ENCODE peak calls at places on chromosomes 5 and 9, in four cellular contexts. B is H9, R is neuronal stem cell, Z is IMR-90. P is an unnamed sample.

GRCh38 chr5:148151872-148152271 is 16.5 kb upstream of the SPINK14 start:
- DNase-seq in B (no peak), R (no peak), Z (no peak), P (no peak)

GRCh38 chr9:110170728-110171257 is 37.2 kb downstream of the C9orf152 start:
- DNase-seq in B (no peak), R (no peak), Z (no peak), P (no peak)

GRCh38 chr9:93303806-93304573 is 120.1 kb downstream of the WNK2 start:
- DNase-seq in B (peak; percentile 26), R (no peak), Z (no peak), P (no peak)

GRCh38 chr5:91146905-91147600 is 236.1 kb downstream of the ARRDC3 start:
- DNase-seq in B (no peak), R (no peak), Z (no peak), P (no peak)

GRCh38 chr9:5231212-5231611 is at the start of gene INSL4:
- DNase-seq in B (no peak), R (no peak), Z (peak; percentile 44), P (no peak)

GRCh38 chr9:17219261-17219660 is 84.4 kb downstream of the CNTLN start:
- DNase-seq in B (no peak), R (no peak), Z (peak; percentile 10), P (no peak)

GRCh38 chr5:181163487-181164075 is 16.2 kb downstream of the OR2V2 start:
- DNase-seq in B (peak; percentile 68), R (no peak), Z (no peak), P (no peak)

GRCh38 chr5:122169350-122170103 is 40.2 kb downstream of the ZNF474 start:
- DNase-seq in B (no peak), R (no peak), Z (no peak), P (no peak)

GRCh38 chr5:79774171-79774854 is 84.7 kb downstream of the CMYA5 start:
- DNase-seq in B (peak; percentile 94), R (no peak), Z (peak; percentile 4), P (peak; percentile 76)

GRCh38 chr5:109281136-109281690 is 128.6 kb downstream of the PJA2 start:
- DNase-seq in B (no peak), R (no peak), Z (no peak), P (no peak)

GRCh38 chr5:96753848-96754247 is 53.9 kb downstream of the ERAP1 start:
- DNase-seq in B (no peak), R (no peak), Z (no peak), P (no peak)

GRCh38 chr9:108241384-108241783 is 614.4 kb downstream of the ACTL7B start:
- DNase-seq in B (no peak), R (peak; percentile 5), Z (no peak), P (no peak)

GRCh38 chr5:144538845-144539244 is 368.2 kb downstream of the KCTD16 start:
- DNase-seq in B (no peak), R (no peak), Z (no peak), P (no peak)

GRCh38 chr5:87185838-87186237 is 81.8 kb upstream of the RASA1 start:
- DNase-seq in B (no peak), R (no peak), Z (no peak), P (no peak)

GRCh38 chr5:136000147-136000546 is 28.6 kb upstream of the TGFBI start:
- DNase-seq in B (no peak), R (no peak), Z (no peak), P (no peak)

GRCh38 chr9:116087246-116087645 is 66.3 kb upstream of the PAPPA start:
- DNase-seq in B (no peak), R (no peak), Z (peak; percentile 86), P (no peak)

GRCh38 chr5:36502608-36503007 is 103.8 kb upstream of the SLC1A3 start:
- DNase-seq in B (no peak), R (no peak), Z (peak; percentile 82), P (no peak)

GRCh38 chr5:112240011-112240410 is 179.1 kb downstream of the EPB41L4A start:
- DNase-seq in B (no peak), R (no peak), Z (peak; percentile 0), P (no peak)

GRCh38 chr5:141656396-141656795 is 5.2 kb upstream of the FCHSD1 start:
- DNase-seq in B (no peak), R (no peak), Z (no peak), P (no peak)

GRCh38 chr5:124700930-124701458 is 45.4 kb downstream of the ZNF608 start:
- DNase-seq in B (no peak), R (no peak), Z (no peak), P (no peak)

GRCh38 chr5:4901305-4901751 is 238.8 kb upstream of the ADAMTS16 start:
- DNase-seq in B (no peak), R (no peak), Z (no peak), P (no peak)

GRCh38 chr9:92151691-92152393 is 36.6 kb upstream of the SPTLC1 start:
- DNase-seq in B (no peak), R (no peak), Z (peak; percentile 84), P (no peak)

GRCh38 chr5:9226026-9226536 is 319.8 kb downstream of the SEMA5A start:
- DNase-seq in B (no peak), R (no peak), Z (no peak), P (no peak)

GRCh38 chr9:89015330-89015729 is 24.1 kb downstream of the S1PR3 start:
- DNase-seq in B (no peak), R (no peak), Z (no peak), P (no peak)

GRCh38 chr9:127131871-127132270 is 9.4 kb upstream of the ANGPTL2 start:
- DNase-seq in B (peak; percentile 19), R (no peak), Z (peak; percentile 80), P (no peak)

GRCh38 chr5:8839361-8840055 is 706.4 kb downstream of the SEMA5A start:
- DNase-seq in B (no peak), R (no peak), Z (no peak), P (no peak)

GRCh38 chr9:4714266-4715016 is 26.6 kb downstream of the AK3 start:
- DNase-seq in B (no peak), R (no peak), Z (peak; percentile 50), P (no peak)

GRCh38 chr5:134427540-134428041 is 15.9 kb upstream of the CDKN2AIPNL start:
- DNase-seq in B (peak; percentile 70), R (no peak), Z (no peak), P (peak; percentile 57)

GRCh38 chr5:69074664-69075521 is 18.9 kb upstream of the SLC30A5 start:
- DNase-seq in B (peak; percentile 39), R (no peak), Z (no peak), P (no peak)

GRCh38 chr9:124810513-124811355 is 33.8 kb downstream of the OLFML2A start:
- DNase-seq in B (peak; percentile 94), R (peak; percentile 54), Z (peak; percentile 90), P (peak; percentile 76)
- H2BK15ac ChIP-seq in B (no peak overlapping the region), R (peak overlapping the region; percentile 96), Z (peak overlapping the region; percentile 98), P (peak overlapping the region; percentile 100)

GRCh38 chr5:66875325-66875724 is 279.1 kb downstream of the MAST4 start:
- DNase-seq in B (no peak), R (no peak), Z (no peak), P (no peak)

GRCh38 chr5:66871651-66872050 is 275.5 kb downstream of the MAST4 start:
- DNase-seq in B (no peak), R (no peak), Z (no peak), P (no peak)

GRCh38 chr5:66873990-66874389 is 277.8 kb downstream of the MAST4 start:
- DNase-seq in B (no peak), R (no peak), Z (no peak), P (no peak)

GRCh38 chr5:66869347-66869746 is 273.2 kb downstream of the MAST4 start:
- DNase-seq in B (no peak), R (no peak), Z (no peak), P (no peak)

DNA sequence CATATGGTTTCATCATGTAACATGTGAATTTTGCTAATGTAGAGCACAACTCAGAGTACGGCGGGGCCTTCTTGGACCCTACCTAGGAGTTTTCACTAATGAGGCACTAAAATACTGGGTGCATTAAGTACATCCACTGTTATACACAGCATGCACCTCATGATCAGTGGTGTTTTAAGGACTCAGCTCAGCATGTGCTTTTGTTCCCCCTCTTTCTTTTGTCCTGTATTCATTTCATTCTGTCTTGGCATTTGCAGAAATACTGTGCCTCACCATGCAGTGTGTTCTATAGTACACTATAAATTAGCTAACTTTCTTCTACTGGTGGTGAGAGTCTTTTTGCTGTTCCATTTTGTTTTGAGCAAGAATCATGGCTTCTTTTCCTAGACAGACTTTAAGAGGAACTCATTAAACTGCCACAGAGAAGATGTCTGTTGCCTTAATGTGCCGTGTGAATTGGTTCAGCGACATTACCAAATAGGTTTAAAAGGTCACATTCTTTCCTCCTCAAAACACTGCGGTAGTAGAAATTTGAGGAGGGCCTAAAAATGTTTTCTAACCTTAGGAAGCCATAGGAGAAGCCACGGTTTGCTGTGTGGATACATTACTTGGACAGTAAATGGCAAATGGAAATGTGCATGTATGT is 276.6 kb downstream of the MAST4 start:
- DNase-seq in B (no peak), R (peak; percentile 38), Z (no peak), P (no peak)
- H3K14ac ChIP-seq in B (no peak overlapping the region), R (no peak overlapping the region), Z (no peak overlapping the region), P (no peak overlapping the region)

GRCh38 chr9:33318781-33319180 is 28.5 kb downstream of the NFX1 start:
- DNase-seq in B (no peak), R (no peak), Z (no peak), P (no peak)

GRCh38 chr9:33320230-33320567 is 29.9 kb downstream of the NFX1 start:
- DNase-seq in B (no peak), R (no peak), Z (no peak), P (no peak)

GRCh38 chr9:33315371-33315770 is 25.1 kb downstream of the NFX1 start:
- DNase-seq in B (no peak), R (no peak), Z (no peak), P (no peak)

GRCh38 chr9:33318225-33318624 is 27.9 kb downstream of the NFX1 start:
- DNase-seq in B (no peak), R (no peak), Z (no peak), P (no peak)

DNA sequence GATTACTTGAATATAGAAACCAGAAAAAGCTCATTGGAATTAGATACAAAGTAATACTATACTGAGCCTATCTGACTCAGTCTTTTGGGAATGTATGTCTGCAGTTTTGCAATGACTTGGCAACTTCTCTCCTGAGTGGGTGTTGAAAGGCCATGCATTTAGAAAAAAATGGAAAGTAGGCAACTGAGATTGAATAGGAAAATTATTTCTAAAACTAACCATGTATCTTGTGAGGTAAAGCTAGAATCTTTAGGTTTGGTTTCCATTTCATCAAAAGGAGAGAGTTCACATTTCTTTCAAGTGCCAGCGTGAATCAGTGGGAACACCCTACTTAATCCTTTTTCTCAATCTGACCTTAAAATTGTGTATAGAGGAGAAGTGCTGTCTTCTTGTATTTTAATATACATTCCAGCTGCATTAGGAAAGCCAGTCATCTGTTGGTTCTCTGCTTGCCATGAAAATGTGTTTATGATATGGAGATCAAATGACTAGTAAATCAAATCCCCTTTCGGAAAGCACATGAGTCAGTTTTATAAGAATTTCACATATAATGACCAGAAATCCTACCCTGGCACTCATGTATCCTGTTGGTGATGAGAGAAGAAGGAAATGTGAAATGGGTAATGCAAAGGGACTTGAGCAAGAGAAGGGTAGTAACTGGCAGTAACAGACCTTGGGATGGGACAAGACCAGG is 30.4 kb downstream of the NFX1 start:
- DNase-seq in B (no peak), R (no peak), Z (peak; percentile 98), P (no peak)
- H4K8ac ChIP-seq in B (no peak overlapping the region), R (no peak overlapping the region), Z (peak overlapping the region; percentile 84), P (no peak overlapping the region)

GRCh38 chr9:8863064-8863463 is 1063.5 kb upstream of the DMAC1 start:
- DNase-seq in B (no peak), R (no peak), Z (no peak), P (no peak)
- H2BK15ac ChIP-seq in B (no peak overlapping the region), R (no peak overlapping the region), Z (no peak overlapping the region), P (no peak overlapping the region)